ENCODE peak calls at places on chromosomes 5 and 9, in eight cellular contexts. X is GM12865, I is IMR-90, U is epithelial cell of esophagus, T is cardiac fibroblast, F is hepatocyte, A is brain microvascular endothelial cell, H is dorsolateral prefrontal cortex. K is an unnamed sample.

GRCh38 chr5:2038337-2039179 is 155.8 kb upstream of the IRX4 start:
- DNase-seq in X (peak), I (peak), U (peak), T (peak), F (peak), A (peak), H (peak), K (no peak)

GRCh38 chr9:72602629-72603028 is 81.2 kb downstream of the TMC1 start:
- DNase-seq in X (no peak), I (peak), U (no peak), T (peak), F (no peak), A (no peak), H (no peak), K (no peak)

GRCh38 chr5:141343242-141343952 is at the start of gene PCDHGA3:
- DNase-seq in X (peak), I (peak), U (peak), T (peak), F (no peak), A (peak), H (no peak), K (no peak)

GRCh38 chr9:20028849-20029231 is 240.0 kb upstream of the SLC24A2 start:
- DNase-seq in X (no peak), I (no peak), U (no peak), T (no peak), F (no peak), A (no peak), H (no peak), K (no peak)

GRCh38 chr5:129631946-129632345 is 115.9 kb upstream of the MINAR2 start:
- DNase-seq in X (no peak), I (no peak), U (peak), T (peak), F (no peak), A (peak), H (no peak), K (no peak)

GRCh38 chr9:136625101-136626065 is 37.3 kb upstream of the EGFL7 start:
- DNase-seq in X (peak), I (peak), U (peak), T (peak), F (peak), A (peak), H (peak), K (no peak)

GRCh38 chr5:91061946-91062586 is 321.1 kb downstream of the ARRDC3 start:
- DNase-seq in X (peak), I (no peak), U (no peak), T (no peak), F (no peak), A (no peak), H (no peak), K (no peak)

GRCh38 chr9:130865921-130866320 is 30.7 kb downstream of the QRFP start:
- DNase-seq in X (no peak), I (no peak), U (no peak), T (no peak), F (no peak), A (no peak), H (no peak), K (no peak)

GRCh38 chr5:83741571-83741970 is 20.9 kb upstream of the HAPLN1 start:
- DNase-seq in X (no peak), I (no peak), U (no peak), T (no peak), F (no peak), A (no peak), H (no peak), K (no peak)

GRCh38 chr5:79416499-79416898 is 97.4 kb downstream of the HOMER1 start:
- DNase-seq in X (peak), I (peak), U (no peak), T (no peak), F (no peak), A (peak), H (no peak), K (no peak)

GRCh38 chr5:757346-757930 is 27.1 kb downstream of the ZDHHC11B start:
- DNase-seq in X (no peak), I (no peak), U (no peak), T (no peak), F (no peak), A (no peak), H (no peak), K (no peak)

GRCh38 chr5:141094481-141095262 is at the start of gene PCDHB2:
- DNase-seq in X (no peak), I (peak), U (peak), T (peak), F (peak), A (no peak), H (peak), K (no peak)

GRCh38 chr9:69532359-69532758 is 139.8 kb downstream of the APBA1 start:
- DNase-seq in X (no peak), I (peak), U (no peak), T (no peak), F (no peak), A (no peak), H (no peak), K (no peak)

GRCh38 chr9:9598723-9599122 is 1014.1 kb downstream of the PTPRD start:
- DNase-seq in X (no peak), I (no peak), U (no peak), T (no peak), F (no peak), A (no peak), H (no peak), K (no peak)

GRCh38 chr9:103444157-103444556 is 449.0 kb downstream of the CYLC2 start:
- DNase-seq in X (no peak), I (no peak), U (no peak), T (peak), F (no peak), A (no peak), H (no peak), K (no peak)

GRCh38 chr9:4904322-4905134 is 80.5 kb upstream of the JAK2 start:
- DNase-seq in X (no peak), I (peak), U (peak), T (peak), F (no peak), A (no peak), H (no peak), K (no peak)

GRCh38 chr5:21195145-21195544 is 1207.1 kb upstream of the CDH18 start:
- DNase-seq in X (no peak), I (no peak), U (peak), T (no peak), F (no peak), A (no peak), H (no peak), K (no peak)

GRCh38 chr5:73625905-73626811 is at the start of gene ARHGEF28:
- DNase-seq in X (peak), I (peak), U (peak), T (peak), F (peak), A (no peak), H (no peak), K (no peak)

GRCh38 chr9:132125944-132126720 is 35.7 kb upstream of the NTNG2 start:
- DNase-seq in X (peak), I (no peak), U (peak), T (no peak), F (no peak), A (no peak), H (no peak), K (no peak)

GRCh38 chr5:102809033-102809432 is 53.9 kb downstream of the PAM start:
- DNase-seq in X (no peak), I (no peak), U (no peak), T (peak), F (no peak), A (no peak), H (no peak), K (peak)

GRCh38 chr9:13035822-13036221 is 243.7 kb downstream of the MPDZ start:
- DNase-seq in X (no peak), I (no peak), U (no peak), T (no peak), F (no peak), A (no peak), H (no peak), K (no peak)

GRCh38 chr5:105033642-105034217 is 1471.1 kb upstream of the NUDT12 start:
- DNase-seq in X (no peak), I (no peak), U (no peak), T (no peak), F (peak), A (no peak), H (no peak), K (no peak)

GRCh38 chr9:105280730-105281129 is 36.3 kb downstream of the SLC44A1 start:
- DNase-seq in X (no peak), I (peak), U (peak), T (peak), F (no peak), A (peak), H (no peak), K (no peak)

GRCh38 chr5:100905259-100905914 is 2.3 kb upstream of the ST8SIA4 start:
- DNase-seq in X (peak), I (no peak), U (no peak), T (no peak), F (no peak), A (no peak), H (no peak), K (no peak)

GRCh38 chr9:137875354-137875753 is 2.2 kb upstream of the CACNA1B start:
- DNase-seq in X (no peak), I (no peak), U (no peak), T (no peak), F (no peak), A (no peak), H (no peak), K (no peak)

GRCh38 chr5:177607452-177608192 is 7.7 kb downstream of the B4GALT7 start:
- DNase-seq in X (peak), I (peak), U (peak), T (peak), F (peak), A (peak), H (peak), K (no peak)

GRCh38 chr9:27800159-27800558 is 226.9 kb upstream of the C9orf72 start:
- DNase-seq in X (no peak), I (no peak), U (peak), T (no peak), F (no peak), A (no peak), H (no peak), K (no peak)

GRCh38 chr9:7739595-7739994 is 60.0 kb downstream of the DMAC1 start:
- DNase-seq in X (no peak), I (no peak), U (no peak), T (no peak), F (no peak), A (no peak), H (no peak), K (no peak)

GRCh38 chr5:20678814-20679298 is 690.9 kb upstream of the CDH18 start:
- DNase-seq in X (no peak), I (peak), U (peak), T (peak), F (peak), A (peak), H (no peak), K (peak)

GRCh38 chr5:32279223-32279622 is 33.5 kb downstream of the MTMR12 start:
- DNase-seq in X (no peak), I (no peak), U (no peak), T (no peak), F (no peak), A (no peak), H (no peak), K (no peak)

GRCh38 chr5:43993634-43994395 is 390.8 kb downstream of the NNT start:
- DNase-seq in X (no peak), I (no peak), U (no peak), T (no peak), F (no peak), A (no peak), H (no peak), K (no peak)

GRCh38 chr9:131657890-131658752 is 81.8 kb downstream of the RAPGEF1 start:
- DNase-seq in X (no peak), I (peak), U (peak), T (peak), F (peak), A (peak), H (no peak), K (peak)

GRCh38 chr5:127313847-127314473 is 23.4 kb downstream of the MEGF10 start:
- DNase-seq in X (peak), I (peak), U (peak), T (peak), F (peak), A (peak), H (peak), K (no peak)

GRCh38 chr5:173557123-173557903 is 59.1 kb downstream of the BOD1 start:
- DNase-seq in X (no peak), I (peak), U (no peak), T (no peak), F (no peak), A (no peak), H (peak), K (no peak)

GRCh38 chr5:95219411-95219810 is 65.5 kb downstream of the MCTP1 start:
- DNase-seq in X (no peak), I (no peak), U (no peak), T (no peak), F (no peak), A (no peak), H (no peak), K (no peak)

GRCh38 chr5:71461360-71461759 is 5.9 kb downstream of the BDP1 start:
- DNase-seq in X (no peak), I (no peak), U (no peak), T (no peak), F (no peak), A (no peak), H (no peak), K (no peak)

GRCh38 chr5:14190194-14191164 is 47.3 kb downstream of the TRIO start:
- DNase-seq in X (no peak), I (peak), U (peak), T (peak), F (peak), A (peak), H (peak), K (peak)

GRCh38 chr9:18149457-18150011 is 324.4 kb upstream of the ADAMTSL1 start:
- DNase-seq in X (no peak), I (peak), U (peak), T (no peak), F (no peak), A (no peak), H (no peak), K (no peak)

GRCh38 chr9:16726023-16726422 is 144.4 kb downstream of the BNC2 start:
- DNase-seq in X (no peak), I (peak), U (peak), T (peak), F (peak), A (peak), H (no peak), K (no peak)
- H3K4me3 ChIP-seq in X (no peak), I (peak), U (no peak), T (peak), F (peak), A (peak), H (no peak), K (peak)

DNA sequence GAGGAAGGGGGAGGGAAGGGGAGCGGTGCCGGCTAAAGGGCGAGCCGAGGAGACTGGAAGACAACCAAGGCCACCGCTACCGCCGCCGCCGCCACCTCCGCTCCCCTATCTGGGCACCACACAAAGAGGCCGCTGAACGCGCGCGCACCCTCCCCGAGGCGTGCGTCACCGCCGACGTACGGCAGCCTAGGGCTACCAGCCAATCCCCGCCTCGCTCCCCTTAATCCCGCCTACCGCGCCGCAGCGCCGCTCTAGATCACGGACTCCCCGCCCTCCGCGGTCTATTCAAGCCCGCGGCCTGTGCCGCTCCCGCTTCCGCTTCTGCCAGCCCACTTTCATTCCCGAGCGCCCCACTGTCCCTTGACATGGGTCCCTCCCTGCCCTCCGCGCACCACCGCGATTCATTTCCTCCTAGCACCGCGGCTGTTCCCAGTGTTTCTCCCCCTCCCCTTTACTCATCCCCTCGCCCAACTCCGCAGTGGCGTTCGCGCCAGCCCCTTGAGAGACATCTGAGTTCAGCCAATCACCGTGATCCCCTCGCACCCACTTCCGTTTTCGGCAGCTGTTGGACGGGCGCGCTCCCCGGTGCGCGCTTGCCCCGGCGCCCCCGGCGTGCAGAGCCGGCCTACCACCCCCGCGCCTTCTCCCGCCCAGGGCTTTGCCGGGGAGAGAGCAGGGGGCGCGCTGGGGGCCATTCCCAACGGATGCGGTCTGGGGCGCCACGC is at the start of gene HNRNPA0:
- DNase-seq in X (peak), I (peak), U (peak), T (peak), F (peak), A (peak), H (peak), K (peak)
- TF ChIP-seq CTCF in X (no peak), I (peak), U (no peak), T (no peak), F (no peak), A (no peak), H (peak), K (no peak)

GRCh38 chr5:65479527-65479926 is 2.2 kb downstream of the ADAMTS6 start:
- DNase-seq in X (no peak), I (no peak), U (no peak), T (no peak), F (no peak), A (no peak), H (no peak), K (no peak)
- H3K4me3 ChIP-seq in X (peak), I (peak), U (no peak), T (peak), F (peak), A (peak), H (peak), K (peak)

DNA sequence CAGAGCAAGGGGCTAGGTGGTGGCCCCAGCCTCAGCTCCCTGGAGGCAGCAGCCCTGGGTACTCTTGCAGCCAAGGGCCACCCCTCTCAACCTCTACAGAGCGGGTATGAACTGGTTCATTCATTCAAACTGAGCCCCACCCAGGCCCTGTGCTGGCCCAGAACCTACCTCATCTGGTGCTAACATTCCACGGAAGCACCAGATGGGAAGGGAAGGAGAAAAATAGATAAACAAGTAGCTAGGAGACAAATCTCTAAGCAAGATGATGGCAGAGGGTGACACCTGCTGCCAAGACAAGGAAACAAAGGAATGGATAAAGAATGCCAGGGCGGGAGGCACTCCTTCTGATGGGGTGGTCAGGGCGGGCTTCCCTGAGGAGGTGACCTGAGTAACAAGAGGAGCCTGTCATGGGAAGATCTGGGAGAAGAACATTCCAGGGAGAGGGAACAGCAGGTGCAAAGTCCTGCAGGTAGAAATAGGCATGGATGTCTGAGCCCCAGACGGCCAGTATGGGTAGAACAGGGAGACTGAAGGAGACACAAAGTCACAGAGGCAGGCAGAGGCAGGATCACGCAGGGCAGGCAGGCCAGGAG is 6.1 kb downstream of the ST6GALNAC4 start:
- DNase-seq in X (no peak), I (peak), U (peak), T (no peak), F (no peak), A (no peak), H (no peak), K (no peak)
- TF ChIP-seq CTCF in X (no peak), I (peak), U (peak), T (no peak), F (peak), A (peak), H (peak), K (peak)

GRCh38 chr5:76499528-76500161 is 96.6 kb downstream of the IQGAP2 start:
- DNase-seq in X (no peak), I (no peak), U (no peak), T (no peak), F (no peak), A (no peak), H (no peak), K (no peak)

GRCh38 chr5:76500633-76501393 is 97.7 kb downstream of the IQGAP2 start:
- DNase-seq in X (no peak), I (peak), U (no peak), T (no peak), F (no peak), A (peak), H (no peak), K (no peak)

GRCh38 chr5:76495870-76496269 is 92.8 kb downstream of the IQGAP2 start:
- DNase-seq in X (no peak), I (no peak), U (no peak), T (no peak), F (no peak), A (no peak), H (no peak), K (no peak)

GRCh38 chr5:76494201-76494600 is 91.1 kb downstream of the IQGAP2 start:
- DNase-seq in X (no peak), I (no peak), U (no peak), T (no peak), F (no peak), A (no peak), H (no peak), K (no peak)

GRCh38 chr5:76498328-76498727 is 95.2 kb downstream of the IQGAP2 start:
- DNase-seq in X (no peak), I (no peak), U (no peak), T (no peak), F (no peak), A (no peak), H (no peak), K (no peak)
- H3K4me3 ChIP-seq in X (no peak), I (no peak), U (no peak), T (no peak), F (no peak), A (no peak), H (no peak), K (no peak)

GRCh38 chr9:34810187-34810524 is 100.2 kb upstream of the CCL21 start:
- DNase-seq in X (no peak), I (no peak), U (no peak), T (no peak), F (no peak), A (no peak), H (no peak), K (no peak)

DNA sequence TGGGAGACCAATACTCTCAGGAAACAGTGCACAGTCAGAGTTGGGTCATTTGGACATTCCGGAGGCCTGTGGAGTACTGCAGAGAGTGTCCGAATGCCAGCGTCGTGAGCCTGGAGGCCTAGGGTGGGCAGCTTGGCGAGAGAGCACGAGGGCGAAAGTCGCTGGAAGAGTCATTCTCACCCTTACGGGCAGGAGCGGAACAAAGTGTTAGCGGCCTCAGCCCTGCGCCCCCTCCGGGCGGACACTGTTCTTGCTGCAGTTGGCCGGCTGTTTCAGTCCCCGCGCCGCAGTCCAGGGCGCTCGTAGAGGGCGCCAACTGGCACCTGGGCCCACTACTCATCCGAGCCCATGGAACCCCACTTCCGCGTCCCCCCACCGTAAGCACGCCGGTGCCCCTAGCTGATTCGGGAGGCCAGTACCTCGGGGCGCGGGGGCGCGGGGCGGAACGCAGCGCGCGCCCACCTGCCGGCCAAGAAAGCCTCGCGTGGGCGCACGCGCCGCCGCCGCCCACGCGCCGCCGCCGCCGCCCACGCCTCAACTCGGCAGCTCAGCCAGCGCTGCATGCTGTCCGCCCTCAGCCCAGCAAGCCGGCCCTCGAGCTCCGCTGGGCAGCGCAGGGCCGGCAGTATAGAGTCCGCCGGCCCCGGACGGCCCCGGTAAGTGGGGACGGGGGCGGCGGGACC is 99.7 kb upstream of the CCL21 start:
- DNase-seq in X (no peak), I (peak), U (peak), T (peak), F (peak), A (peak), H (no peak), K (no peak)
- TF ChIP-seq CTCF in X (no peak), I (no peak), U (peak), T (peak), F (peak), A (peak), H (peak), K (peak)